ENCODE peak calls at places on chromosome 14, in seven cellular contexts. P is activated effector memory CD4-positive, alpha-beta T cell treated with anti-CD3 and anti-CD28 coated beads, Interleukin-2, amount 50 U/mL, for 16 hours; Q is mucosa of descending colon; D is tibial artery; F is astrocyte; Z is foreskin keratinocyte; N is SW 1271. U is an unnamed sample.

GRCh38 chr14:53509227-53509822 is 356.2 kb upstream of the DDHD1 start:
- DNase-seq in P (no peak), Q (peak), D (peak), F (peak), Z (peak), N (no peak), U (no peak)

GRCh38 chr14:75515631-75515999 is 6.7 kb upstream of the BATF start:
- DNase-seq in P (no peak), Q (no peak), D (no peak), F (no peak), Z (no peak), N (no peak), U (no peak)

GRCh38 chr14:22419620-22420019 is 169.4 kb downstream of the DAD1 start:
- DNase-seq in P (no peak), Q (no peak), D (no peak), F (peak), Z (no peak), N (no peak), U (no peak)

GRCh38 chr14:65479386-65479785 is 66.9 kb downstream of the FUT8 start:
- DNase-seq in P (no peak), Q (no peak), D (no peak), F (no peak), Z (no peak), N (no peak), U (no peak)

GRCh38 chr14:77301103-77301502 is 19.6 kb downstream of the POMT2 start:
- DNase-seq in P (peak), Q (peak), D (peak), F (peak), Z (peak), N (peak), U (no peak)

GRCh38 chr14:82451675-82452074 is 918.0 kb upstream of the SEL1L start:
- DNase-seq in P (no peak), Q (no peak), D (no peak), F (no peak), Z (no peak), N (no peak), U (no peak)

GRCh38 chr14:76775695-76776305 is 14.5 kb downstream of the VASH1 start:
- DNase-seq in P (no peak), Q (no peak), D (no peak), F (no peak), Z (no peak), N (no peak), U (peak)

GRCh38 chr14:93065272-93065730 is 50.4 kb downstream of the ITPK1 start:
- DNase-seq in P (no peak), Q (no peak), D (no peak), F (no peak), Z (no peak), N (no peak), U (no peak)

GRCh38 chr14:71532349-71532748 is 399.9 kb upstream of the RGS6 start:
- DNase-seq in P (no peak), Q (no peak), D (peak), F (peak), Z (no peak), N (no peak), U (no peak)

GRCh38 chr14:64801800-64802199 is 77.9 kb downstream of the SPTB start:
- DNase-seq in P (no peak), Q (no peak), D (no peak), F (no peak), Z (no peak), N (peak), U (no peak)

GRCh38 chr14:71119075-71119474 is 211.8 kb downstream of the PCNX1 start:
- DNase-seq in P (no peak), Q (no peak), D (no peak), F (peak), Z (peak), N (no peak), U (no peak)

GRCh38 chr14:79375336-79375735 is 836.0 kb downstream of the DIO2 start:
- DNase-seq in P (no peak), Q (no peak), D (no peak), F (no peak), Z (no peak), N (no peak), U (no peak)